ENCODE peak calls at places on chromosomes 16 and 17, in six cellular contexts. J, B, O, M, Q and G are unnamed samples.

GRCh38 chr17:34723875-34724274 is 144.5 kb downstream of the TMEM132E start:
- DNase-seq in J (no peak), B (no peak), O (no peak), M (no peak), Q (no peak), G (no peak)

GRCh38 chr16:78816499-78817441 is 717.3 kb downstream of the WWOX start:
- DNase-seq in J (no peak), B (no peak), O (no peak), M (no peak), Q (peak), G (no peak)

GRCh38 chr17:80176757-80177156 is 6.9 kb downstream of the CARD14 start:
- DNase-seq in J (no peak), B (no peak), O (no peak), M (no peak), Q (no peak), G (no peak)

GRCh38 chr16:88316941-88317618 is 65.7 kb upstream of the ZNF469 start:
- DNase-seq in J (no peak), B (no peak), O (no peak), M (no peak), Q (no peak), G (no peak)

GRCh38 chr17:8110907-8111306 is 7.4 kb downstream of the ALOXE3 start:
- DNase-seq in J (no peak), B (no peak), O (no peak), M (no peak), Q (no peak), G (no peak)

GRCh38 chr16:84540194-84540593 is 35.7 kb upstream of the MEAK7 start:
- DNase-seq in J (no peak), B (no peak), O (no peak), M (no peak), Q (no peak), G (no peak)

GRCh38 chr17:76382305-76382802 is 2.1 kb upstream of the SPHK1 start:
- DNase-seq in J (no peak), B (no peak), O (no peak), M (peak), Q (no peak), G (no peak)

GRCh38 chr17:17141860-17142552 is 64.1 kb downstream of the PLD6 start:
- DNase-seq in J (no peak), B (no peak), O (no peak), M (peak), Q (peak), G (no peak)

GRCh38 chr16:2708955-2709587 is 11.0 kb downstream of the PRSS27 start:
- DNase-seq in J (no peak), B (no peak), O (no peak), M (no peak), Q (no peak), G (no peak)